ENCODE peak calls at places on chromosome 5, in four cellular contexts. B, S, N and A are unnamed samples.

GRCh38 chr5:45508155-45508554 is 188.0 kb downstream of the HCN1 start:
- DNase-seq in B (no peak), S (no peak), N (no peak), A (no peak)

GRCh38 chr5:119032653-119033052 is 38.2 kb upstream of the DMXL1 start:
- DNase-seq in B (no peak), S (no peak), N (no peak), A (no peak)

GRCh38 chr5:163105456-163105855 is 331.9 kb upstream of the CCNG1 start:
- DNase-seq in B (no peak), S (no peak), N (no peak), A (no peak)

GRCh38 chr5:149053027-149053705 is 9.7 kb downstream of the SH3TC2 start:
- DNase-seq in B (no peak), S (no peak), N (no peak), A (no peak)

GRCh38 chr5:13833440-13833839 is 111.0 kb downstream of the DNAH5 start:
- DNase-seq in B (no peak), S (no peak), N (no peak), A (no peak)

GRCh38 chr5:132500931-132501628 is 10.5 kb upstream of the IRF1 start:
- DNase-seq in B (peak; percentile 70), S (peak; percentile 72), N (peak; percentile 42), A (peak; percentile 91)

GRCh38 chr5:6365142-6365976 is 13.0 kb downstream of the MED10 start:
- DNase-seq in B (no peak), S (peak; percentile 55), N (no peak), A (no peak)

GRCh38 chr5:150043657-150044333 is 42.6 kb downstream of the CSF1R start:
- DNase-seq in B (no peak), S (no peak), N (no peak), A (no peak)

GRCh38 chr5:151320481-151320880 is 16.9 kb upstream of the SLC36A3 start:
- DNase-seq in B (no peak), S (no peak), N (no peak), A (no peak)

GRCh38 chr5:80998590-80998979 is 38.4 kb downstream of the RASGRF2 start:
- DNase-seq in B (no peak), S (no peak), N (no peak), A (no peak)

GRCh38 chr5:174737335-174737734 is 13.0 kb downstream of the MSX2 start:
- DNase-seq in B (no peak), S (no peak), N (no peak), A (no peak)

GRCh38 chr5:178382689-178383276 is 150.2 kb upstream of the PHYKPL start:
- DNase-seq in B (no peak), S (no peak), N (no peak), A (no peak)

GRCh38 chr5:91957671-91958070 is 574.6 kb upstream of the ARRDC3 start:
- DNase-seq in B (no peak), S (no peak), N (no peak), A (no peak)

GRCh38 chr5:172049226-172049796 is 42.9 kb upstream of the FBXW11 start:
- DNase-seq in B (no peak), S (no peak), N (no peak), A (no peak)

GRCh38 chr5:101278011-101278687 is 375.1 kb upstream of the ST8SIA4 start:
- DNase-seq in B (no peak), S (no peak), N (no peak), A (no peak)

GRCh38 chr5:120465281-120465961 is 1.3 kb downstream of the PRR16 start:
- DNase-seq in B (no peak), S (no peak), N (no peak), A (peak; percentile 89)

GRCh38 chr5:62600560-62601252 is 22.1 kb downstream of the LRRC70 start:
- DNase-seq in B (no peak), S (no peak), N (no peak), A (no peak)

GRCh38 chr5:96141749-96142148 is 180.1 kb upstream of the ELL2 start:
- DNase-seq in B (no peak), S (no peak), N (no peak), A (no peak)

GRCh38 chr5:140189977-140190867 is 15.2 kb downstream of the CYSTM1 start:
- DNase-seq in B (no peak), S (no peak), N (no peak), A (no peak)

GRCh38 chr5:71586052-71586940 is 844 bp upstream of the MCCC2 start:
- DNase-seq in B (peak; percentile 26), S (no peak), N (peak; percentile 31), A (no peak)

GRCh38 chr5:159928122-159928960 is 12.1 kb downstream of the ADRA1B start:
- DNase-seq in B (no peak), S (no peak), N (no peak), A (no peak)

GRCh38 chr5:79857692-79858091 is 133.4 kb downstream of the MTX3 start:
- DNase-seq in B (no peak), S (no peak), N (no peak), A (no peak)

GRCh38 chr5:132271251-132272246 is 14.1 kb downstream of the PDLIM4 start:
- DNase-seq in B (no peak), S (no peak), N (no peak), A (no peak)

GRCh38 chr5:180314106-180314505 is 22.2 kb upstream of the MAPK9 start:
- DNase-seq in B (no peak), S (no peak), N (no peak), A (no peak)

GRCh38 chr5:123997354-123998215 is 485.6 kb downstream of the CSNK1G3 start:
- DNase-seq in B (no peak), S (no peak), N (peak; percentile 12), A (no peak)

GRCh38 chr5:176533894-176534611 is 3.1 kb downstream of the RNF44 start:
- DNase-seq in B (no peak), S (no peak), N (no peak), A (no peak)